ENCODE peak calls at places on chromosomes 16 and 17, in five cellular contexts. One of them, this sample, is unnamed.

GRCh38 chr16:20868890-20869289 is 31.3 kb downstream of the DCUN1D3 start:
- DNase-seq in K562: no peak
- DNase-seq in transverse colon: peak; percentile 88
- DNase-seq in stomach: peak; percentile 91
- DNase-seq in ovary: peak; percentile 84
- DNase-seq in this sample: peak; percentile 62

GRCh38 chr17:68379150-68379510 is 78.2 kb downstream of the WIPI1 start:
- DNase-seq in transverse colon: no peak
- DNase-seq in K562: no peak
- DNase-seq in stomach: no peak
- DNase-seq in ovary: no peak
- DNase-seq in this sample: no peak

GRCh38 chr16:17194190-17194780 is 276.5 kb downstream of the XYLT1 start:
- DNase-seq in K562: peak; percentile 72
- DNase-seq in transverse colon: peak; percentile 65
- DNase-seq in ovary: peak; percentile 47
- DNase-seq in stomach: peak; percentile 65
- DNase-seq in this sample: peak; percentile 37

GRCh38 chr16:154223-155030 is 2.0 kb downstream of the HBZ start:
- DNase-seq in K562: peak; percentile 64
- DNase-seq in ovary: peak; percentile 66
- DNase-seq in transverse colon: peak; percentile 27
- DNase-seq in stomach: peak; percentile 29
- DNase-seq in this sample: no peak

GRCh38 chr16:50378417-50378816 is 9.6 kb upstream of the BRD7 start:
- DNase-seq in stomach: no peak
- DNase-seq in K562: no peak
- DNase-seq in ovary: no peak
- DNase-seq in transverse colon: no peak
- DNase-seq in this sample: no peak

GRCh38 chr16:31006086-31006385 is 4.4 kb downstream of the STX1B start:
- DNase-seq in ovary: no peak
- DNase-seq in stomach: no peak
- DNase-seq in K562: no peak
- DNase-seq in transverse colon: no peak
- DNase-seq in this sample: no peak

GRCh38 chr17:4365628-4366311 is 705 bp downstream of the UBE2G1 start:
- DNase-seq in transverse colon: peak; percentile 44
- DNase-seq in stomach: no peak
- DNase-seq in ovary: peak; percentile 73
- DNase-seq in K562: peak; percentile 64
- DNase-seq in this sample: no peak

GRCh38 chr16:85537331-85537788 is 75.8 kb upstream of the GSE1 start:
- DNase-seq in stomach: no peak
- DNase-seq in ovary: no peak
- DNase-seq in transverse colon: no peak
- DNase-seq in K562: no peak
- DNase-seq in this sample: no peak

GRCh38 chr16:29761882-29762281 is 16.1 kb upstream of the C16orf54 start:
- DNase-seq in transverse colon: no peak
- DNase-seq in K562: no peak
- DNase-seq in ovary: no peak
- DNase-seq in stomach: no peak
- DNase-seq in this sample: no peak

GRCh38 chr17:43338886-43339516 is 59.8 kb upstream of the ARL4D start:
- DNase-seq in stomach: peak; percentile 83
- DNase-seq in transverse colon: peak; percentile 82
- DNase-seq in ovary: no peak
- DNase-seq in K562: no peak
- DNase-seq in this sample: peak; percentile 59

GRCh38 chr16:29116980-29117379 is 132.1 kb downstream of the LAT start:
- DNase-seq in ovary: no peak
- DNase-seq in transverse colon: no peak
- DNase-seq in stomach: no peak
- DNase-seq in K562: no peak
- DNase-seq in this sample: no peak

GRCh38 chr17:27634781-27635180 is 3.8 kb downstream of the LGALS9 start:
- DNase-seq in transverse colon: no peak
- DNase-seq in stomach: no peak
- DNase-seq in K562: no peak
- DNase-seq in ovary: no peak
- DNase-seq in this sample: no peak

GRCh38 chr16:11273721-11274324 is 394 bp upstream of the PRM3 start:
- DNase-seq in stomach: no peak
- DNase-seq in K562: no peak
- DNase-seq in ovary: no peak
- DNase-seq in transverse colon: no peak
- DNase-seq in this sample: no peak

GRCh38 chr16:80167657-80168056 is 373.1 kb upstream of the DYNLRB2 start:
- DNase-seq in K562: no peak
- DNase-seq in ovary: no peak
- DNase-seq in stomach: no peak
- DNase-seq in transverse colon: no peak
- DNase-seq in this sample: no peak

GRCh38 chr16:67179421-67180080 is 4.2 kb downstream of the MATCAP1 start:
- DNase-seq in K562: no peak
- DNase-seq in transverse colon: no peak
- DNase-seq in ovary: peak; percentile 39
- DNase-seq in stomach: no peak
- DNase-seq in this sample: no peak

GRCh38 chr17:63524051-63524450 is 893 bp downstream of the KCNH6 start:
- DNase-seq in stomach: no peak
- DNase-seq in transverse colon: no peak
- DNase-seq in ovary: no peak
- DNase-seq in K562: no peak
- DNase-seq in this sample: no peak

GRCh38 chr17:64694207-64694606 is 32.1 kb upstream of the SMURF2 start:
- DNase-seq in transverse colon: peak; percentile 71
- DNase-seq in stomach: peak; percentile 87
- DNase-seq in ovary: no peak
- DNase-seq in K562: no peak
- DNase-seq in this sample: no peak

GRCh38 chr16:85819245-85819644 is 19.8 kb downstream of the COX4I1 start:
- DNase-seq in ovary: peak; percentile 53
- DNase-seq in stomach: peak; percentile 91
- DNase-seq in K562: peak; percentile 82
- DNase-seq in transverse colon: peak; percentile 91
- DNase-seq in this sample: peak; percentile 71

GRCh38 chr17:8162232-8162996 is at the start of gene VAMP2:
- DNase-seq in K562: peak; percentile 59
- DNase-seq in ovary: peak; percentile 91
- DNase-seq in transverse colon: peak; percentile 85
- DNase-seq in stomach: peak; percentile 86
- DNase-seq in this sample: peak; percentile 72

GRCh38 chr16:3065069-3065741 is at the start of gene IL32:
- DNase-seq in stomach: peak; percentile 68
- DNase-seq in ovary: peak; percentile 63
- DNase-seq in transverse colon: peak; percentile 89
- DNase-seq in K562: no peak
- DNase-seq in this sample: no peak
- TF ChIP-seq EP300 in stomach: no peak
- TF ChIP-seq EP300 in ovary: no peak
- TF ChIP-seq EP300 in transverse colon: no peak
- TF ChIP-seq EP300 in K562: no peak
- TF ChIP-seq EP300 in this sample: no peak

GRCh38 chr17:66953661-66954060 is 10.8 kb upstream of the CACNG4 start:
- DNase-seq in stomach: no peak
- DNase-seq in transverse colon: no peak
- DNase-seq in ovary: no peak
- DNase-seq in K562: no peak
- DNase-seq in this sample: no peak

GRCh38 chr17:66951605-66951953 is 12.9 kb upstream of the CACNG4 start:
- DNase-seq in K562: no peak
- DNase-seq in ovary: no peak
- DNase-seq in stomach: no peak
- DNase-seq in transverse colon: no peak
- DNase-seq in this sample: no peak

GRCh38 chr17:66950886-66951604 is 13.5 kb upstream of the CACNG4 start:
- DNase-seq in ovary: no peak
- DNase-seq in transverse colon: no peak
- DNase-seq in stomach: no peak
- DNase-seq in K562: no peak
- DNase-seq in this sample: no peak

GRCh38 chr17:66952681-66953638 is 11.5 kb upstream of the CACNG4 start:
- DNase-seq in ovary: no peak
- DNase-seq in stomach: no peak
- DNase-seq in K562: no peak
- DNase-seq in transverse colon: no peak
- DNase-seq in this sample: no peak

DNA sequence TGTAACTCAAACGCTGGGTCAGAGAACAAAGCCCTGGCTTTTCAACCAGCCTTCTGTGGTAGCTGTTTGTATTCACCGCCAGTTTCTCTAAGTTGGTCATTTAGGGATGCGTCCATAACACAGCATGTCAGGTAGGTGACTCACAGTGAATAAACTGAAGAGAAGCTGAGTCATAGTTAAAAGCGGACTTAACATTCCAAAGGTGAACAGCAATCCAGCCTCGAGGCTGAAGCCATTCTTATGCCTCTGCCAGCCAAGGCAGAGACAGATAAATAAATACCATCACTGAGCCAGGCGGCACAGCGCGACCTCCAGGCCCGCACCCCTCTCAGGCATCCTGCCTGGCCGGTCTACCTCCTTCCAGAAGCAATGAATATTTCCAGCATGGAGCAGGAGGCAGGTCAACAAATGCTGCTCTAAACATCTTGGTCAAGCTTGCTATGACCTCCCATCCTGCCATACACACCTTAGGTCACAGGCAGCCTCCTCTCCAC is 12.4 kb upstream of the CACNG4 start:
- DNase-seq in ovary: no peak
- DNase-seq in K562: no peak
- DNase-seq in transverse colon: peak; percentile 66
- DNase-seq in stomach: peak; percentile 71
- DNase-seq in this sample: no peak
- TF ChIP-seq POLR2A in ovary: no peak
- TF ChIP-seq POLR2A in K562: no peak
- TF ChIP-seq POLR2A in transverse colon: no peak
- TF ChIP-seq POLR2A in stomach: no peak
- TF ChIP-seq POLR2A in this sample: no peak

GRCh38 chr16:4465977-4466779 is 8.2 kb downstream of the NMRAL1 start:
- DNase-seq in ovary: no peak
- DNase-seq in stomach: peak; percentile 41
- DNase-seq in transverse colon: peak; percentile 25
- DNase-seq in K562: no peak
- DNase-seq in this sample: no peak
- H3K4me3 ChIP-seq in ovary: no peak overlapping the region
- H3K4me3 ChIP-seq in stomach: no peak overlapping the region
- H3K4me3 ChIP-seq in transverse colon: no peak overlapping the region
- H3K4me3 ChIP-seq in K562: no peak overlapping the region
- H3K4me3 ChIP-seq in this sample: no peak overlapping the region

GRCh38 chr17:77212081-77212832 is 71.5 kb downstream of the SEC14L1 start:
- DNase-seq in K562: no peak
- DNase-seq in stomach: no peak
- DNase-seq in ovary: no peak
- DNase-seq in transverse colon: peak; percentile 48
- DNase-seq in this sample: no peak
- TF ChIP-seq EP300 in K562: no peak
- TF ChIP-seq EP300 in stomach: no peak
- TF ChIP-seq EP300 in ovary: no peak
- TF ChIP-seq EP300 in transverse colon: no peak
- TF ChIP-seq EP300 in this sample: peak; percentile 38

GRCh38 chr16:72367841-72368240 is 195.9 kb upstream of the PMFBP1 start:
- DNase-seq in stomach: no peak
- DNase-seq in transverse colon: no peak
- DNase-seq in ovary: no peak
- DNase-seq in K562: no peak
- DNase-seq in this sample: no peak

GRCh38 chr16:72369273-72369672 is 197.3 kb upstream of the PMFBP1 start:
- DNase-seq in ovary: no peak
- DNase-seq in K562: no peak
- DNase-seq in stomach: no peak
- DNase-seq in transverse colon: no peak
- DNase-seq in this sample: no peak

GRCh38 chr16:72372646-72373045 is 200.7 kb upstream of the PMFBP1 start:
- DNase-seq in transverse colon: no peak
- DNase-seq in K562: no peak
- DNase-seq in stomach: no peak
- DNase-seq in ovary: no peak
- DNase-seq in this sample: no peak

GRCh38 chr16:72372082-72372615 is 200.2 kb upstream of the PMFBP1 start:
- DNase-seq in stomach: no peak
- DNase-seq in K562: no peak
- DNase-seq in transverse colon: no peak
- DNase-seq in ovary: no peak
- DNase-seq in this sample: no peak

DNA sequence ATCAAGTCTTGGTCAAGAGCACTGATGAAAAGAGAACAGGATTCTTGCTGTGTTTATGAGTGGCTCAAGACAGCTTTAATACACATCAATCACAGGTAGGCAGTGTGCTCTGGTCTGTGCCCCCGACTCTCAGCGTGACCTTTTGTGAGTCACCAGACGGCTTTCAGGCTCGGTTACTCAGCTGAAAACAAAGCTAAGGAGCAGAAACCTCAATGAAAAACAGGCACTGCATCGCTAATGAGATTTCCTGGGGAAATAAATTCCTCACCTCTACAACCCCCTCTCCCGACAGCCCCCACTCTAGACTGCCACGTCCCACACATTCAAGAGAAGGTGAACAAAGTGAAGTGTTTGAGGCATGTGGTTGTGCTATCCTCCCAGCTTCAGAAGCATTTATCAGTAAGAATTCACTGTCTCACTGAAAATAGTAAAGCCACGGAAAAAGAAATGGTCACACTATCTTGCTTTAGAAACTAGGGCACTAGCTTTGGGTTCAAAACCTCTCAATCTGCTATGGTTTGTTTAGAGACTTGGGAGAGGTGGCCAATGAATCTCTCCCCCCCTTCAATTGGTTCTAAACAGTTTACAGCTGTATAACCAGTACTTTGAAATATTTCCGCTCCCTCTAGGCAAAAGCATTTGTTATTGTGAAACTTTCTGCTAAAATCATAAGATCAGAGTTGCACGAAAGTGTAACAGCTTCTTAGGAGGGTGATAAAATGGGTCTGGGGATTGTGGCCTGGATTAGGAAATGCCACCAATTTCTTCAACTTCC is 199.5 kb upstream of the PMFBP1 start:
- DNase-seq in stomach: no peak
- DNase-seq in transverse colon: no peak
- DNase-seq in ovary: no peak
- DNase-seq in K562: no peak
- DNase-seq in this sample: no peak
- TF ChIP-seq POLR2A in stomach: no peak
- TF ChIP-seq POLR2A in transverse colon: no peak
- TF ChIP-seq POLR2A in ovary: no peak
- TF ChIP-seq POLR2A in K562: no peak
- TF ChIP-seq POLR2A in this sample: no peak

GRCh38 chr17:48997827-48998556 is 807 bp downstream of the IGF2BP1 start:
- DNase-seq in stomach: no peak
- DNase-seq in transverse colon: no peak
- DNase-seq in ovary: no peak
- DNase-seq in K562: peak; percentile 74
- DNase-seq in this sample: no peak
- H3K4me3 ChIP-seq in stomach: peak overlapping the region; percentile 40
- H3K4me3 ChIP-seq in transverse colon: no peak overlapping the region
- H3K4me3 ChIP-seq in ovary: no peak overlapping the region
- H3K4me3 ChIP-seq in K562: peak overlapping the region; percentile 78
- H3K4me3 ChIP-seq in this sample: no peak overlapping the region

This sample was measured in tibial nerve.